ENCODE peak calls at places on chromosomes 11 and 22, in seven cellular contexts. One of them, this sample, is unnamed.

GRCh38 chr11:75449271-75449670 is 16.3 kb upstream of the KLHL35 start:
- DNase-seq in CD4-positive, alpha-beta T cell: no peak
- DNase-seq in RWPE1: no peak
- DNase-seq in natural killer cell: no peak
- DNase-seq in right lobe of liver: no peak
- DNase-seq in mammary epithelial cell: no peak
- DNase-seq in nephron progenitor cell: no peak
- DNase-seq in this sample: no peak

GRCh38 chr11:33659370-33660139 is 41.1 kb downstream of the C11orf91 start:
- DNase-seq in CD4-positive, alpha-beta T cell: no peak
- DNase-seq in RWPE1: no peak
- DNase-seq in natural killer cell: no peak
- DNase-seq in right lobe of liver: no peak
- DNase-seq in mammary epithelial cell: no peak
- DNase-seq in nephron progenitor cell: no peak
- DNase-seq in this sample: no peak

GRCh38 chr22:42621505-42622002 is 6.9 kb upstream of the POLDIP3 start:
- DNase-seq in CD4-positive, alpha-beta T cell: peak; percentile 48
- DNase-seq in RWPE1: peak; percentile 67
- DNase-seq in natural killer cell: peak; percentile 48
- DNase-seq in right lobe of liver: peak; percentile 77
- DNase-seq in mammary epithelial cell: peak; percentile 55
- DNase-seq in nephron progenitor cell: peak; percentile 90
- DNase-seq in this sample: peak; percentile 58

GRCh38 chr11:86192858-86193257 is 51.7 kb upstream of the EED start:
- DNase-seq in CD4-positive, alpha-beta T cell: no peak
- DNase-seq in RWPE1: no peak
- DNase-seq in natural killer cell: no peak
- DNase-seq in right lobe of liver: no peak
- DNase-seq in mammary epithelial cell: no peak
- DNase-seq in nephron progenitor cell: no peak
- DNase-seq in this sample: no peak

GRCh38 chr11:113412675-113413074 is 25.1 kb downstream of the ANKK1 start:
- DNase-seq in CD4-positive, alpha-beta T cell: no peak
- DNase-seq in RWPE1: no peak
- DNase-seq in natural killer cell: no peak
- DNase-seq in right lobe of liver: no peak
- DNase-seq in mammary epithelial cell: no peak
- DNase-seq in nephron progenitor cell: no peak
- DNase-seq in this sample: no peak

GRCh38 chr11:104812416-104812815 is 85.8 kb downstream of the CASP12 start:
- DNase-seq in CD4-positive, alpha-beta T cell: no peak
- DNase-seq in RWPE1: no peak
- DNase-seq in natural killer cell: no peak
- DNase-seq in right lobe of liver: no peak
- DNase-seq in mammary epithelial cell: no peak
- DNase-seq in nephron progenitor cell: no peak
- DNase-seq in this sample: no peak

GRCh38 chr11:72069787-72070251 is 10.5 kb downstream of the NUMA1 start:
- DNase-seq in CD4-positive, alpha-beta T cell: no peak
- DNase-seq in RWPE1: peak; percentile 69
- DNase-seq in natural killer cell: peak; percentile 32
- DNase-seq in right lobe of liver: peak; percentile 85
- DNase-seq in mammary epithelial cell: peak; percentile 74
- DNase-seq in nephron progenitor cell: peak; percentile 7
- DNase-seq in this sample: no peak

GRCh38 chr11:94806436-94806835 is 38.3 kb downstream of the AMOTL1 start:
- DNase-seq in CD4-positive, alpha-beta T cell: no peak
- DNase-seq in RWPE1: no peak
- DNase-seq in natural killer cell: no peak
- DNase-seq in right lobe of liver: no peak
- DNase-seq in mammary epithelial cell: no peak
- DNase-seq in nephron progenitor cell: no peak
- DNase-seq in this sample: no peak

GRCh38 chr11:72179804-72180396 is 12.0 kb upstream of the FOLR1 start:
- DNase-seq in CD4-positive, alpha-beta T cell: no peak
- DNase-seq in RWPE1: no peak
- DNase-seq in natural killer cell: no peak
- DNase-seq in right lobe of liver: no peak
- DNase-seq in mammary epithelial cell: no peak
- DNase-seq in nephron progenitor cell: no peak
- DNase-seq in this sample: no peak

GRCh38 chr11:126284829-126285228 is 1.9 kb downstream of the TIRAP start:
- DNase-seq in CD4-positive, alpha-beta T cell: peak; percentile 72
- DNase-seq in RWPE1: peak; percentile 73
- DNase-seq in natural killer cell: no peak
- DNase-seq in right lobe of liver: peak; percentile 70
- DNase-seq in mammary epithelial cell: peak; percentile 93
- DNase-seq in nephron progenitor cell: no peak
- DNase-seq in this sample: no peak

GRCh38 chr11:19929147-19929546 is 216.5 kb downstream of the NAV2 start:
- DNase-seq in CD4-positive, alpha-beta T cell: no peak
- DNase-seq in RWPE1: no peak
- DNase-seq in natural killer cell: no peak
- DNase-seq in right lobe of liver: no peak
- DNase-seq in mammary epithelial cell: no peak
- DNase-seq in nephron progenitor cell: no peak
- DNase-seq in this sample: no peak

GRCh38 chr11:16809901-16810668 is 71.6 kb downstream of the C11orf58 start:
- DNase-seq in CD4-positive, alpha-beta T cell: no peak
- DNase-seq in RWPE1: peak; percentile 36
- DNase-seq in natural killer cell: no peak
- DNase-seq in right lobe of liver: peak; percentile 59
- DNase-seq in mammary epithelial cell: peak; percentile 63
- DNase-seq in nephron progenitor cell: no peak
- DNase-seq in this sample: no peak

GRCh38 chr11:116835791-116836647 is 1.4 kb downstream of the APOA1 start:
- DNase-seq in CD4-positive, alpha-beta T cell: peak; percentile 83
- DNase-seq in RWPE1: peak; percentile 81
- DNase-seq in natural killer cell: peak; percentile 75
- DNase-seq in right lobe of liver: peak; percentile 80
- DNase-seq in mammary epithelial cell: peak; percentile 85
- DNase-seq in nephron progenitor cell: peak; percentile 88
- DNase-seq in this sample: peak; percentile 90
- TF ChIP-seq CTCF in CD4-positive, alpha-beta T cell: peak; percentile 70
- TF ChIP-seq CTCF in RWPE1: peak; percentile 77
- TF ChIP-seq CTCF in natural killer cell: peak; percentile 63
- TF ChIP-seq CTCF in right lobe of liver: peak; percentile 47
- TF ChIP-seq CTCF in mammary epithelial cell: peak; percentile 74
- TF ChIP-seq CTCF in nephron progenitor cell: peak; percentile 44
- TF ChIP-seq CTCF in this sample: peak; percentile 62

DNA sequence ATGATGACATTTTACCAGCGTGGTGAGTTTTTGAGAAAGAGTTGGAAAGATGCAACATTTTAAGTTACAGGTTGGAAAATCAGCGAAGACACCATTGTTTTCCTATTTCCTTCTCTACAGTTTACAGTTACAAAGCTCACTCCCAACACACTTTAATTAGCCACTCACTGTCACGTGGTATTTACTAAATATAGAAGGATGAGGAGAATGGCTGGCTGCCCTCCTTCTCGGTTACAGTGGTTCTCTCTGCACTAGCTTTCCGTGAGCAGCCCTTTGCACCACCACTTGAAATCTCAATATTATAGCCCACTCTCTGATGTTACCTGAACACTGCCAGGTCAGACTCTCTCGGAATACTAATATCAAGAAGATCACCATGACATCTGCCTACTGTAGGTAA is 205.6 kb downstream of the CADM1 start:
- DNase-seq in CD4-positive, alpha-beta T cell: no peak
- DNase-seq in RWPE1: no peak
- DNase-seq in natural killer cell: no peak
- DNase-seq in right lobe of liver: no peak
- DNase-seq in mammary epithelial cell: no peak
- DNase-seq in nephron progenitor cell: no peak
- DNase-seq in this sample: no peak
- TF ChIP-seq CTCF in CD4-positive, alpha-beta T cell: no peak
- TF ChIP-seq CTCF in RWPE1: no peak
- TF ChIP-seq CTCF in natural killer cell: no peak
- TF ChIP-seq CTCF in right lobe of liver: no peak
- TF ChIP-seq CTCF in mammary epithelial cell: no peak
- TF ChIP-seq CTCF in nephron progenitor cell: no peak
- TF ChIP-seq CTCF in this sample: no peak

GRCh38 chr11:47977651-47978050 is 2.7 kb upstream of the PTPRJ start:
- DNase-seq in CD4-positive, alpha-beta T cell: no peak
- DNase-seq in RWPE1: no peak
- DNase-seq in natural killer cell: no peak
- DNase-seq in right lobe of liver: no peak
- DNase-seq in mammary epithelial cell: no peak
- DNase-seq in nephron progenitor cell: no peak
- DNase-seq in this sample: no peak

GRCh38 chr11:47981667-47982404 is 1.5 kb downstream of the PTPRJ start:
- DNase-seq in CD4-positive, alpha-beta T cell: no peak
- DNase-seq in RWPE1: no peak
- DNase-seq in natural killer cell: no peak
- DNase-seq in right lobe of liver: peak; percentile 55
- DNase-seq in mammary epithelial cell: no peak
- DNase-seq in nephron progenitor cell: no peak
- DNase-seq in this sample: no peak

GRCh38 chr11:47979378-47980092 is 824 bp upstream of the PTPRJ start:
- DNase-seq in CD4-positive, alpha-beta T cell: no peak
- DNase-seq in RWPE1: no peak
- DNase-seq in natural killer cell: no peak
- DNase-seq in right lobe of liver: no peak
- DNase-seq in mammary epithelial cell: no peak
- DNase-seq in nephron progenitor cell: peak; percentile 35
- DNase-seq in this sample: no peak

GRCh38 chr11:47980907-47981621 is 705 bp downstream of the PTPRJ start:
- DNase-seq in CD4-positive, alpha-beta T cell: no peak
- DNase-seq in RWPE1: peak; percentile 43
- DNase-seq in natural killer cell: peak; percentile 39
- DNase-seq in right lobe of liver: peak; percentile 68
- DNase-seq in mammary epithelial cell: peak; percentile 32
- DNase-seq in nephron progenitor cell: peak; percentile 74
- DNase-seq in this sample: no peak

DNA sequence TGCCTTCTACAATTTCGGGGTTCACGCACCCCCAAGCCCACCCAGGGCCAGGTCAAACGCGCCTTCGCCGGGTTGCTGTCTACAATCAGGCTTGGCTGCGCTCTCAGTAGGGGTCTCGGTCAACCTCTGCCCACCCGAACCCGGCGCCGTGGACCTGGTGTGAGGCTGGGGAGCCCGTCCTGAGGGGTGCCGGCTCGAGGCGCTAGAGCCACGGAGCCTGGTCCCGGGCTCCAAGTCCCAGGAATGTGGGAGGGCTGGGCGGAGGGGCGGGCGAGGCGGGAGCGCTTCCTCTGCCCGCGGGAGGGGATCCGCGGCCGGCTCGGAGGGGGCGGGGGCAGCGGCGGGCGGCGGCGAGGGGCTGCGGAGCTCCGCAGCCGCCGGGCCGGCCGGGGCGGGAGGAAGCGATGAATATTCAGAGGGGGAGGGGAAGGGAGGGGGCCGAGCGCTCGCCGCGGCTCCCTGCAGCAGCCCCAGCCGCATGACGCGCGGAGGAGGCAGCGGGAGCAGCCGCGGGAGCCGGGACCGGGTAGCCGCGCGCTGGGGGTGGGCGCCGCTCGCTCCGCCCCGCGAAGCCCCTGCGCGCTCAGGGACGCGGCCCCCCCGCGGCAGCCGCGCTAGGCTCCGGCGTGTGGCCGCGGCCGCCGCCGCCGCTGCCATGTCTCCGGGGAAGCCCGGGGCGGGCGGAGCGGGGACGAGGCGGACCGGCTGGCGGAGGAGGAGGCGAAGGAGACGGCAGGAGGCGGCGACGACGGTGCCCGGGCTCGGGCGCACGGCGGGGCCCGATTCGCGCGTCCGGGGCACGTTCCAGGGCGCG is at the start of gene PTPRJ:
- DNase-seq in CD4-positive, alpha-beta T cell: peak; percentile 74
- DNase-seq in RWPE1: peak; percentile 53
- DNase-seq in natural killer cell: peak; percentile 60
- DNase-seq in right lobe of liver: peak; percentile 82
- DNase-seq in mammary epithelial cell: peak; percentile 31
- DNase-seq in nephron progenitor cell: peak; percentile 86
- DNase-seq in this sample: peak; percentile 69
- TF ChIP-seq CTCF in CD4-positive, alpha-beta T cell: no peak
- TF ChIP-seq CTCF in RWPE1: no peak
- TF ChIP-seq CTCF in natural killer cell: no peak
- TF ChIP-seq CTCF in right lobe of liver: no peak
- TF ChIP-seq CTCF in mammary epithelial cell: no peak
- TF ChIP-seq CTCF in nephron progenitor cell: no peak
- TF ChIP-seq CTCF in this sample: no peak

GRCh38 chr11:108121274-108122155 is at the start of gene ACAT1:
- DNase-seq in CD4-positive, alpha-beta T cell: peak; percentile 96
- DNase-seq in RWPE1: peak; percentile 84
- DNase-seq in natural killer cell: peak; percentile 91
- DNase-seq in right lobe of liver: peak; percentile 100
- DNase-seq in mammary epithelial cell: peak; percentile 89
- DNase-seq in nephron progenitor cell: peak; percentile 96
- DNase-seq in this sample: peak; percentile 77
- TF ChIP-seq CTCF in CD4-positive, alpha-beta T cell: no peak
- TF ChIP-seq CTCF in RWPE1: no peak
- TF ChIP-seq CTCF in natural killer cell: peak; percentile 13
- TF ChIP-seq CTCF in right lobe of liver: peak; percentile 17
- TF ChIP-seq CTCF in mammary epithelial cell: peak; percentile 21
- TF ChIP-seq CTCF in nephron progenitor cell: no peak
- TF ChIP-seq CTCF in this sample: no peak

GRCh38 chr11:975824-976223 is 50.2 kb downstream of the AP2A2 start:
- DNase-seq in CD4-positive, alpha-beta T cell: peak; percentile 9
- DNase-seq in RWPE1: no peak
- DNase-seq in natural killer cell: no peak
- DNase-seq in right lobe of liver: no peak
- DNase-seq in mammary epithelial cell: no peak
- DNase-seq in nephron progenitor cell: peak; percentile 44
- DNase-seq in this sample: no peak
- TF ChIP-seq CTCF in CD4-positive, alpha-beta T cell: no peak
- TF ChIP-seq CTCF in RWPE1: no peak
- TF ChIP-seq CTCF in natural killer cell: no peak
- TF ChIP-seq CTCF in right lobe of liver: peak; percentile 10
- TF ChIP-seq CTCF in mammary epithelial cell: no peak
- TF ChIP-seq CTCF in nephron progenitor cell: no peak
- TF ChIP-seq CTCF in this sample: peak; percentile 17

DNA sequence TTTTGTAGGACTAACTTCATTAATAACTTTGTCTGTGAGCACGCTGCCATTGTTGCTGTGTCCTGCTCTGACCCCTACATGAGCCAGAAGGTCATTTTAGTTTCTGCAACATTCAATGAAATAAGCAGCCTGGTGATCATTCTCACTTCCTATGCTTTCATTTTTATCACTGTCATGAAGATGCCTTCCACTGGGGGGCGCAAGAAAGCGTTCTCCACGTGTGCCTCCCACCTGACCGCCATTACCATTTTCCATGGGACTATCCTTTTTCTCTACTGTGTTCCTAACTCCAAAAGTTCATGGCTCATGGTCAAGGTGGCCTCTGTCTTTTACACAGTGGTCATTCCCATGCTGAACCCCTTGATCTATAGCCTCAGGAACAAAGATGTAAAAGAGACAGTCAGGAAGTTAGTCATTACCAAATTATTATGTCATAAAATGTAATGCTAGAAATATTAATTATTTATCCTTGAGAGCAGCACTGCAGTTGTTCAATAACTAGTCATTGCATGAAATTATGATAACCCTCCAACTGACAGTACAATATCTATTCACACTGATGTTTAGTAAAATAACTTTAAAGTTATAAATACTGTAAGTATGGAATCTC is 46.4 kb upstream of the OR5D13 start:
- DNase-seq in CD4-positive, alpha-beta T cell: no peak
- DNase-seq in RWPE1: no peak
- DNase-seq in natural killer cell: no peak
- DNase-seq in right lobe of liver: no peak
- DNase-seq in mammary epithelial cell: no peak
- DNase-seq in nephron progenitor cell: no peak
- DNase-seq in this sample: no peak
- TF ChIP-seq CTCF in CD4-positive, alpha-beta T cell: no peak
- TF ChIP-seq CTCF in RWPE1: no peak
- TF ChIP-seq CTCF in natural killer cell: no peak
- TF ChIP-seq CTCF in right lobe of liver: no peak
- TF ChIP-seq CTCF in mammary epithelial cell: no peak
- TF ChIP-seq CTCF in nephron progenitor cell: no peak
- TF ChIP-seq CTCF in this sample: peak; percentile 15

This sample was measured in D721Med.